ENCODE peak calls at places on chromosomes 3 and 15, in four cellular contexts. C is activated T-cell treated with anti-CD3 and anti-CD28 coated beads, Interleukin-2, amount 50 U/mL, for 48 hours; I is cerebellum; M is NCI-H1436 treated with DMSO at 0.1 percent for 48 hours. H is an unnamed sample.

GRCh38 chr15:38828031-38828532 is 263.5 kb upstream of the RASGRP1 start:
- DNase-seq in C (no peak), I (no peak), M (no peak), H (peak)

GRCh38 chr3:138197058-138197457 is 10.0 kb downstream of the ARMC8 start:
- DNase-seq in C (no peak), I (no peak), M (no peak), H (peak)

GRCh38 chr3:189304465-189305341 is 132.9 kb downstream of the TPRG1 start:
- DNase-seq in C (peak), I (peak), M (peak), H (no peak)

GRCh38 chr15:32067115-32067514 is 36.8 kb downstream of the CHRNA7 start:
- DNase-seq in C (no peak), I (no peak), M (no peak), H (no peak)

GRCh38 chr3:67648701-67649100 is 5.7 kb downstream of the SUCLG2 start:
- DNase-seq in C (no peak), I (no peak), M (no peak), H (peak)

GRCh38 chr15:49421991-49422390 is 1.1 kb upstream of the FGF7 start:
- DNase-seq in C (no peak), I (peak), M (peak), H (peak)

GRCh38 chr3:177724020-177724638 is 526.8 kb upstream of the TBL1XR1 start:
- DNase-seq in C (no peak), I (no peak), M (no peak), H (no peak)

GRCh38 chr15:99507732-99508571 is 57.8 kb upstream of the MEF2A start:
- DNase-seq in C (no peak), I (no peak), M (no peak), H (no peak)

GRCh38 chr3:112445839-112446238 is 53.4 kb downstream of the BTLA start:
- DNase-seq in C (no peak), I (no peak), M (no peak), H (no peak)

GRCh38 chr15:91945385-91945784 is 91.9 kb downstream of the SLCO3A1 start:
- DNase-seq in C (no peak), I (no peak), M (no peak), H (no peak)

GRCh38 chr3:129001817-129002572 is 891 bp downstream of the EFCC1 start:
- DNase-seq in C (peak), I (no peak), M (no peak), H (no peak)

GRCh38 chr3:37458162-37458895 is 283.9 kb upstream of the LRRFIP2 start:
- DNase-seq in C (no peak), I (no peak), M (no peak), H (no peak)

GRCh38 chr3:13600950-13601691 is 52.2 kb downstream of the FBLN2 start:
- DNase-seq in C (no peak), I (no peak), M (no peak), H (peak)

GRCh38 chr15:40038267-40038653 is 721 bp downstream of the SRP14 start:
- DNase-seq in C (no peak), I (no peak), M (no peak), H (peak)

GRCh38 chr15:44883219-44883900 is 73.1 kb upstream of the TERB2 start:
- DNase-seq in C (peak), I (no peak), M (no peak), H (no peak)

GRCh38 chr3:133999891-134000685 is 29.6 kb downstream of the SLCO2A1 start:
- DNase-seq in C (no peak), I (no peak), M (no peak), H (no peak)

GRCh38 chr15:80176443-80176842 is 23.6 kb downstream of the FAH start:
- DNase-seq in C (no peak), I (no peak), M (no peak), H (no peak)

GRCh38 chr3:65793495-65794200 is 245.1 kb downstream of the MAGI1 start:
- DNase-seq in C (no peak), I (no peak), M (no peak), H (peak)

GRCh38 chr3:14548321-14548729 is 8.2 kb upstream of the GRIP2 start:
- DNase-seq in C (peak), I (peak), M (no peak), H (peak)

GRCh38 chr3:51931756-51932155 is 9.9 kb downstream of the RRP9 start:
- DNase-seq in C (no peak), I (no peak), M (no peak), H (no peak)

GRCh38 chr3:119831941-119832371 is 50.1 kb downstream of the NR1I2 start:
- DNase-seq in C (no peak), I (no peak), M (no peak), H (peak)

GRCh38 chr15:88391006-88391405 is 76.2 kb downstream of the MRPL46 start:
- DNase-seq in C (no peak), I (no peak), M (no peak), H (no peak)

GRCh38 chr15:44861917-44862316 is 94.6 kb upstream of the TERB2 start:
- DNase-seq in C (no peak), I (no peak), M (no peak), H (no peak)

GRCh38 chr3:188792788-188793187 is 379.0 kb upstream of the TPRG1 start:
- DNase-seq in C (no peak), I (no peak), M (no peak), H (peak)

GRCh38 chr3:4561661-4562060 is 68.5 kb downstream of the ITPR1 start:
- DNase-seq in C (no peak), I (no peak), M (no peak), H (no peak)

GRCh38 chr3:11720220-11721113 is 76.8 kb upstream of the VGLL4 start:
- DNase-seq in C (peak), I (peak), M (no peak), H (peak)

GRCh38 chr3:119148493-119149180 is 2.7 kb downstream of the TEX55 start:
- DNase-seq in C (no peak), I (no peak), M (no peak), H (peak)

GRCh38 chr3:194352631-194353290 is 1.6 kb upstream of the CPN2 start:
- DNase-seq in C (no peak), I (no peak), M (no peak), H (no peak)

GRCh38 chr3:38038447-38038911 is 529 bp upstream of the DLEC1 start:
- DNase-seq in C (peak), I (no peak), M (no peak), H (no peak)

GRCh38 chr3:33355611-33356010 is 78.4 kb downstream of the FBXL2 start:
- DNase-seq in C (no peak), I (no peak), M (no peak), H (peak)

GRCh38 chr15:92158426-92158825 is 235.3 kb upstream of the ST8SIA2 start:
- DNase-seq in C (peak), I (no peak), M (no peak), H (peak)

GRCh38 chr15:46441294-46442062 is 806.6 kb downstream of the SQOR start:
- DNase-seq in C (no peak), I (no peak), M (peak), H (no peak)

H was measured in IMR-90.